ENCODE peak calls at places on chromosome 6, in six cellular contexts. One of them, this sample, is unnamed.

GRCh38 chr6:20317430-20317829 is 84.2 kb upstream of the E2F3 start:
- DNase-seq in HCT116: no peak
- DNase-seq in mesenteric fat pad: no peak
- DNase-seq in dorsolateral prefrontal cortex: no peak
- DNase-seq in cardiac fibroblast: no peak
- DNase-seq in activated naive CD4-positive, alpha-beta T cell: no peak
- DNase-seq in this sample: no peak

GRCh38 chr6:31239854-31240253 is 32.0 kb downstream of the HLA-C start:
- DNase-seq in HCT116: no peak
- DNase-seq in mesenteric fat pad: no peak
- DNase-seq in dorsolateral prefrontal cortex: no peak
- DNase-seq in cardiac fibroblast: no peak
- DNase-seq in activated naive CD4-positive, alpha-beta T cell: no peak
- DNase-seq in this sample: no peak

GRCh38 chr6:160520043-160520904 is 143.8 kb downstream of the LPA start:
- DNase-seq in HCT116: no peak
- DNase-seq in mesenteric fat pad: peak
- DNase-seq in dorsolateral prefrontal cortex: peak
- DNase-seq in cardiac fibroblast: peak
- DNase-seq in activated naive CD4-positive, alpha-beta T cell: peak
- DNase-seq in this sample: no peak

GRCh38 chr6:53199156-53199555 is 50.5 kb upstream of the GCM1 start:
- DNase-seq in HCT116: no peak
- DNase-seq in mesenteric fat pad: no peak
- DNase-seq in dorsolateral prefrontal cortex: no peak
- DNase-seq in cardiac fibroblast: no peak
- DNase-seq in activated naive CD4-positive, alpha-beta T cell: no peak
- DNase-seq in this sample: no peak

GRCh38 chr6:129084406-129084805 is 201.5 kb downstream of the LAMA2 start:
- DNase-seq in HCT116: no peak
- DNase-seq in mesenteric fat pad: no peak
- DNase-seq in dorsolateral prefrontal cortex: no peak
- DNase-seq in cardiac fibroblast: no peak
- DNase-seq in activated naive CD4-positive, alpha-beta T cell: no peak
- DNase-seq in this sample: no peak

GRCh38 chr6:14092861-14093789 is 24.4 kb upstream of the CD83 start:
- DNase-seq in HCT116: no peak
- DNase-seq in mesenteric fat pad: no peak
- DNase-seq in dorsolateral prefrontal cortex: no peak
- DNase-seq in cardiac fibroblast: no peak
- DNase-seq in activated naive CD4-positive, alpha-beta T cell: no peak
- DNase-seq in this sample: no peak

GRCh38 chr6:14876778-14877613 is 368.9 kb upstream of the JARID2 start:
- DNase-seq in HCT116: no peak
- DNase-seq in mesenteric fat pad: no peak
- DNase-seq in dorsolateral prefrontal cortex: no peak
- DNase-seq in cardiac fibroblast: peak
- DNase-seq in activated naive CD4-positive, alpha-beta T cell: no peak
- DNase-seq in this sample: no peak

GRCh38 chr6:158417760-158418098 is 105.5 kb downstream of the TULP4 start:
- DNase-seq in HCT116: no peak
- DNase-seq in mesenteric fat pad: no peak
- DNase-seq in dorsolateral prefrontal cortex: peak
- DNase-seq in cardiac fibroblast: peak
- DNase-seq in activated naive CD4-positive, alpha-beta T cell: no peak
- DNase-seq in this sample: no peak

GRCh38 chr6:42315991-42316378 is 98.3 kb upstream of the MRPS10 start:
- DNase-seq in HCT116: peak
- DNase-seq in mesenteric fat pad: no peak
- DNase-seq in dorsolateral prefrontal cortex: no peak
- DNase-seq in cardiac fibroblast: peak
- DNase-seq in activated naive CD4-positive, alpha-beta T cell: no peak
- DNase-seq in this sample: no peak

GRCh38 chr6:133817460-133818047 is 71.4 kb upstream of the TCF21 start:
- DNase-seq in HCT116: peak
- DNase-seq in mesenteric fat pad: no peak
- DNase-seq in dorsolateral prefrontal cortex: no peak
- DNase-seq in cardiac fibroblast: no peak
- DNase-seq in activated naive CD4-positive, alpha-beta T cell: peak
- DNase-seq in this sample: no peak

GRCh38 chr6:23454090-23454998 is 671.7 kb upstream of the NRSN1 start:
- DNase-seq in HCT116: no peak
- DNase-seq in mesenteric fat pad: no peak
- DNase-seq in dorsolateral prefrontal cortex: no peak
- DNase-seq in cardiac fibroblast: no peak
- DNase-seq in activated naive CD4-positive, alpha-beta T cell: no peak
- DNase-seq in this sample: no peak

GRCh38 chr6:6932968-6933367 is 174.8 kb upstream of the RREB1 start:
- DNase-seq in HCT116: no peak
- DNase-seq in mesenteric fat pad: peak
- DNase-seq in dorsolateral prefrontal cortex: no peak
- DNase-seq in cardiac fibroblast: no peak
- DNase-seq in activated naive CD4-positive, alpha-beta T cell: no peak
- DNase-seq in this sample: no peak

GRCh38 chr6:40568062-40568708 is 19.0 kb downstream of the LRFN2 start:
- DNase-seq in HCT116: no peak
- DNase-seq in mesenteric fat pad: no peak
- DNase-seq in dorsolateral prefrontal cortex: no peak
- DNase-seq in cardiac fibroblast: no peak
- DNase-seq in activated naive CD4-positive, alpha-beta T cell: no peak
- DNase-seq in this sample: no peak

GRCh38 chr6:26267083-26267589 is 97.9 kb upstream of the BTN3A2 start:
- DNase-seq in HCT116: no peak
- DNase-seq in mesenteric fat pad: no peak
- DNase-seq in dorsolateral prefrontal cortex: no peak
- DNase-seq in cardiac fibroblast: no peak
- DNase-seq in activated naive CD4-positive, alpha-beta T cell: no peak
- DNase-seq in this sample: no peak

GRCh38 chr6:15443119-15443518 is 197.2 kb downstream of the JARID2 start:
- DNase-seq in HCT116: no peak
- DNase-seq in mesenteric fat pad: no peak
- DNase-seq in dorsolateral prefrontal cortex: no peak
- DNase-seq in cardiac fibroblast: peak
- DNase-seq in activated naive CD4-positive, alpha-beta T cell: no peak
- DNase-seq in this sample: no peak